ENCODE peak calls at places on chromosome 9, in ten cellular contexts. X is HCT116, V is astrocyte of the spinal cord, U is skeletal muscle cell, B is prostate gland, E is ovary, J is neural progenitor cell, M is GM23338, R is AG09309, F is psoas muscle. G is an unnamed sample.

GRCh38 chr9:130680836-130681768 is 12.5 kb upstream of the EXOSC2 start:
- DNase-seq in X (peak; percentile 81), V (peak; percentile 90), U (peak; percentile 31), B (peak; percentile 41), E (peak; percentile 72), J (peak; percentile 90), M (peak; percentile 78), R (peak; percentile 38), F (peak; percentile 90), G (no peak)

GRCh38 chr9:97109194-97109811 is 70.4 kb upstream of the CTSV start:
- DNase-seq in X (peak; percentile 69), V (peak; percentile 23), U (no peak), B (peak; percentile 37), E (no peak), J (peak; percentile 80), M (peak; percentile 91), R (no peak), F (no peak), G (peak; percentile 58)

GRCh38 chr9:112041199-112041535 is 133.9 kb downstream of the SUSD1 start:
- DNase-seq in X (no peak), V (no peak), U (no peak), B (no peak), E (no peak), J (no peak), M (no peak), R (no peak), F (no peak), G (no peak)

GRCh38 chr9:129761901-129762359 is 9.1 kb upstream of the PTGES start:
- DNase-seq in X (no peak), V (peak; percentile 43), U (no peak), B (no peak), E (no peak), J (peak; percentile 58), M (peak; percentile 62), R (peak; percentile 50), F (no peak), G (peak; percentile 62)

GRCh38 chr9:111825468-111826145 is 30.9 kb upstream of the SHOC1 start:
- DNase-seq in X (no peak), V (no peak), U (no peak), B (no peak), E (no peak), J (no peak), M (no peak), R (no peak), F (no peak), G (no peak)

GRCh38 chr9:95202076-95202681 is 115.3 kb downstream of the FANCC start:
- DNase-seq in X (no peak), V (no peak), U (no peak), B (no peak), E (no peak), J (no peak), M (no peak), R (no peak), F (no peak), G (no peak)

GRCh38 chr9:18490591-18491370 is 16.8 kb downstream of the ADAMTSL1 start:
- DNase-seq in X (no peak), V (peak; percentile 99), U (peak; percentile 99), B (no peak), E (peak; percentile 26), J (no peak), M (no peak), R (peak; percentile 98), F (no peak), G (no peak)

GRCh38 chr9:136058801-136059302 is 36.2 kb downstream of the NACC2 start:
- DNase-seq in X (no peak), V (no peak), U (no peak), B (no peak), E (no peak), J (no peak), M (no peak), R (no peak), F (no peak), G (no peak)

GRCh38 chr9:101731429-101731828 is 7.0 kb downstream of the GRIN3A start:
- DNase-seq in X (no peak), V (no peak), U (no peak), B (no peak), E (no peak), J (no peak), M (peak; percentile 5), R (no peak), F (no peak), G (no peak)

GRCh38 chr9:38087934-38088925 is 19.2 kb upstream of the SHB start:
- DNase-seq in X (peak; percentile 24), V (peak; percentile 37), U (no peak), B (peak; percentile 59), E (peak; percentile 67), J (peak; percentile 78), M (peak; percentile 72), R (no peak), F (peak; percentile 85), G (no peak)

GRCh38 chr9:110744753-110745522 is 76.3 kb downstream of the MUSK start:
- DNase-seq in X (peak; percentile 96), V (peak; percentile 98), U (peak; percentile 99), B (peak; percentile 26), E (peak; percentile 38), J (no peak), M (no peak), R (peak; percentile 96), F (peak; percentile 54), G (peak; percentile 11)

GRCh38 chr9:129482521-129483466 is 138.1 kb downstream of the C9orf50 start:
- DNase-seq in X (no peak), V (peak; percentile 91), U (peak; percentile 77), B (peak; percentile 88), E (peak; percentile 98), J (peak; percentile 74), M (peak; percentile 75), R (no peak), F (peak; percentile 92), G (no peak)

GRCh38 chr9:116342071-116342470 is 188.5 kb downstream of the PAPPA start:
- DNase-seq in X (no peak), V (no peak), U (no peak), B (no peak), E (no peak), J (peak; percentile 65), M (no peak), R (no peak), F (no peak), G (no peak)

DNA sequence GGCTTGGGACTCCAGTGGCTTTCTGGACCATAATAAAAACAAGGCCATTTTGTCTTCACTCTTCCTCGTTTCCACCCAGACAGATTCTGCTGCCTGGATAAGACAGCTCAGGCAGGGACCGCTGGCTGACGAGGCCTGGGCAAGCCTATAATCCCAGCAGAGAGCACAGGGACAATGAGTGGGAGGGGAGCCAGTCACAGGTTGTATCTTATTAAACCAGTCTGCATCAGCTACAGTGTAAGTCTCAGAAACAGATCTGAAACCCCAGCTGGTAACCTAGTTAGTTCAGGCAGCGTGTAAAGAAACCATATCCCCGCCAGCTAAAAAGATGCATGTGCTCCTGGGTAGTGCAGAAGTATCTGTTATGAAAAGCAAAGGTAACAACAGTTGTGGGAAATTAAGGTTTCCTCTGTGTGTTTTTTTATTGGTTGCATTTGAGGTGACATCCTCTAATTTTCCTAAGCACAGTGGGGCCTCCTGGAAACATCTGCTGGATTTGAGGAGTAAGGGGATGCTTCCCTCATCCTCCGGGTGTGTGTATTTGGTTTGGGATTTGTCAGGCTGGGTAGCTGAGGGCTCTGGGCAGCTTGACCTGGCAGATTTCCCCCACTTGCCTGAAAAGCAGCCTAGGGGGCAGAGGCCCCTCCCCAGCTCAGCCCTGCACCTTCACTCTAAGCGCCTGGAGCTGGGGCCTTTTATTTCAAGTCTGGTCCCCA is 15.2 kb upstream of the TAL2 start:
- DNase-seq in X (no peak), V (no peak), U (no peak), B (no peak), E (no peak), J (peak; percentile 61), M (no peak), R (no peak), F (no peak), G (no peak)
- H3K4me3 ChIP-seq in X (no peak overlapping the region), V (no peak overlapping the region), U (no peak overlapping the region), B (no peak overlapping the region), E (no peak overlapping the region), J (no peak overlapping the region), M (no peak overlapping the region), R (no peak overlapping the region), F (no peak overlapping the region), G (no peak overlapping the region)

GRCh38 chr9:137078701-137079400 is 1.5 kb downstream of the UAP1L1 start:
- DNase-seq in X (no peak), V (no peak), U (no peak), B (no peak), E (no peak), J (peak; percentile 55), M (peak; percentile 62), R (no peak), F (no peak), G (no peak)
- H3K4me3 ChIP-seq in X (no peak overlapping the region), V (peak overlapping the region; percentile 58), U (peak overlapping the region; percentile 64), B (no peak overlapping the region), E (no peak overlapping the region), J (no peak overlapping the region), M (peak overlapping the region; percentile 64), R (peak overlapping the region; percentile 86), F (no peak overlapping the region), G (peak overlapping the region; percentile 78)

DNA sequence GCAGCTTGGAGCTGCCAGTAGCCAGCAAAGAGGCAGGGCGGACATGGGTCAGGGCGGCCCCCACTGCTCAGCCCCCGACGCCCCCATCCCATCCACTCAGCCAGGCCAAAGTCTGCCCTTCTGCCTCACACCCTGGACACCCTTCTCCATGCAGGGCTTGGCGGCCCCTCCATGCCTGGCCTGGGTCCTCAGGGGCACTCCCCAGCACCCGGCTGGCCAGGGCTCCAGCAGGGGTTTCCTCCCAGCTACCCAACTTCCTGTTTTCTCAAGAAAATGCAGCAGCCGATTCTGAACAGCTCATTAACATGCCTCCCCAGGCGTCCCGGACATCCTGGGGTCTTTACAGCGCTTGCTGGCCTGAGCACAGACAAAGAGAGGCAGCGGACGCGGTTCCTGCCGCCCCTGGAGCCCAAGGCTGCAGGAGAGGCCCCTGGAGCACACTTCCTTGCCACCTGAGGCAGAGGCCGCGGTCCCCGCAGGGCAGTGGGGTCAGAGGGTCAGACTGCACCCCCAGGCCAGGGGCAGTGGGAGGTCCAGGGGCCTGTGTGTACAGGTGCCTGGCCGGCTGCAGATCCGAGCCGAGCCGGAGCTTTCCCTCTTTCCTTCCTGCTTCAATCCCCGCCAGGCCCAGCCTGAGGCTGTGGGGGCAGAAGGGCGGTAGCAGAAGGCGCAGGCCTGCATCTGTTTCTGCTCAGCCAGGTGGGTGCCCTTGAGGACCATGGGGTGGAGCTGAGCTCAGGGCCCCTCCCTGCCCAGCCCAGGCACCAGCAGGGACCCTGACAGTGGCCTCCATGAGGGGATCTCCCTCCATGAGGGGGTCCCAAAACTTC is 18.7 kb upstream of the NRARP start:
- DNase-seq in X (no peak), V (no peak), U (no peak), B (no peak), E (no peak), J (no peak), M (peak; percentile 65), R (no peak), F (peak; percentile 57), G (no peak)
- H3K4me3 ChIP-seq in X (no peak overlapping the region), V (no peak overlapping the region), U (no peak overlapping the region), B (no peak overlapping the region), E (no peak overlapping the region), J (no peak overlapping the region), M (no peak overlapping the region), R (no peak overlapping the region), F (no peak overlapping the region), G (no peak overlapping the region)

DNA sequence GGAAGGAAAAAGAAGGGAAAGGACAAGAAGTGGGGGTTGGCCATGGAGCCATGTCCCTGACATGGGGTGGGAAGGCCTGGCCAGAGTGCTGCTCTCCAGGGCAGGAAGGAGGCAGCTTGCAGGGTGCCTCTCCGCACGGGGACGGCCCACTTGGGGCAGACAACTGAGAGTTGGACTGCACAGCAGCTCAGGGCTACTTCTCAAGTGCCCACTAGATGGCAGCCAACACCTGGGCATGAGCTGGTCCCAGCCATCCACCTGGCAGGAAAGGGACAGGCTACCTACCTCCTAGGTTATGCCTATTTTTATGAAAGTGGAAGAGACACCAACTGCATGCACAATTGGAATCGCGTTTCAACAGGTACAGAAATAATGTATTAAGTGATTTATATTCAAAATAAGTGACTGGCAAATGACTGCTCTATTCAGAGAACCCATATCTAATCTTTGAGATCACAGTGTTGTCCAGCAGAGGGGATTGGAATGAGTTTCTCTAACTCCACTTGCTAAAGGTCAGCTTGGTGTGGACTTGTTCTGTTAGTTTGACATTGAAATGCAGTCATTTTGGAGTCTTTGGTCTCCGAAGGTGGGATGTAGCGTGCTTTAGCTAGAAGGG is 113.4 kb downstream of the SYK start:
- DNase-seq in X (peak; percentile 66), V (peak; percentile 69), U (no peak), B (peak; percentile 76), E (peak; percentile 80), J (peak; percentile 86), M (peak; percentile 86), R (no peak), F (peak; percentile 84), G (peak; percentile 77)
- H3K4me3 ChIP-seq in X (no peak overlapping the region), V (no peak overlapping the region), U (no peak overlapping the region), B (no peak overlapping the region), E (no peak overlapping the region), J (no peak overlapping the region), M (no peak overlapping the region), R (no peak overlapping the region), F (no peak overlapping the region), G (no peak overlapping the region)